ENCODE peak calls at places on chromosome 9, in six cellular contexts. J is BJ; N is omental fat pad; K is BE2C; W is CD4-positive, alpha-beta T cell; L is left lung. A is an unnamed sample.

GRCh38 chr9:93708289-93708986 is 132.1 kb downstream of the PHF2 start:
- DNase-seq in J (no peak), N (no peak), K (no peak), W (no peak), L (no peak), A (no peak)

GRCh38 chr9:94907246-94907936 is 180.9 kb downstream of the AOPEP start:
- DNase-seq in J (no peak), N (no peak), K (peak), W (no peak), L (no peak), A (no peak)

GRCh38 chr9:132663120-132663519 is 6.7 kb downstream of the DDX31 start:
- DNase-seq in J (no peak), N (no peak), K (no peak), W (no peak), L (no peak), A (no peak)

GRCh38 chr9:115462623-115463022 is 344.7 kb upstream of the TNC start:
- DNase-seq in J (no peak), N (no peak), K (no peak), W (no peak), L (no peak), A (no peak)

GRCh38 chr9:134545213-134546211 is 96.1 kb upstream of the COL5A1 start:
- DNase-seq in J (peak), N (no peak), K (no peak), W (no peak), L (peak), A (no peak)

GRCh38 chr9:112059145-112059979 is 115.7 kb downstream of the SUSD1 start:
- DNase-seq in J (peak), N (no peak), K (no peak), W (no peak), L (no peak), A (no peak)

GRCh38 chr9:20621553-20622329 is 558 bp downstream of the MLLT3 start:
- DNase-seq in J (no peak), N (peak), K (peak), W (peak), L (peak), A (peak)

GRCh38 chr9:133686642-133687575 is 50.7 kb downstream of the DBH start:
- DNase-seq in J (no peak), N (no peak), K (peak), W (no peak), L (peak), A (no peak)

GRCh38 chr9:136216541-136217240 is 11.8 kb upstream of the LHX3 start:
- DNase-seq in J (no peak), N (no peak), K (no peak), W (no peak), L (no peak), A (no peak)

GRCh38 chr9:4048441-4048840 is 251.4 kb downstream of the GLIS3 start:
- DNase-seq in J (peak), N (no peak), K (no peak), W (no peak), L (no peak), A (no peak)

GRCh38 chr9:93058357-93059096 is at the start of gene SUSD3:
- DNase-seq in J (no peak), N (peak), K (peak), W (peak), L (peak), A (peak)

GRCh38 chr9:3331801-3332200 is 194.0 kb downstream of the RFX3 start:
- DNase-seq in J (no peak), N (no peak), K (peak), W (no peak), L (no peak), A (no peak)

GRCh38 chr9:89149726-89150125 is 28.9 kb downstream of the SHC3 start:
- DNase-seq in J (peak), N (no peak), K (no peak), W (no peak), L (no peak), A (no peak)

GRCh38 chr9:74500584-74500924 is 3.4 kb downstream of the RORB start:
- DNase-seq in J (no peak), N (no peak), K (no peak), W (no peak), L (no peak), A (no peak)

GRCh38 chr9:27528278-27528885 is 1.2 kb downstream of the MOB3B start:
- DNase-seq in J (no peak), N (peak), K (no peak), W (peak), L (peak), A (peak)

GRCh38 chr9:107024193-107024592 is 161.2 kb downstream of the ZNF462 start:
- DNase-seq in J (no peak), N (no peak), K (no peak), W (no peak), L (no peak), A (no peak)

GRCh38 chr9:68505681-68506409 is 34.8 kb downstream of the TMEM252 start:
- DNase-seq in J (no peak), N (no peak), K (no peak), W (no peak), L (no peak), A (no peak)

GRCh38 chr9:84711936-84712335 is 42.4 kb downstream of the NTRK2 start:
- DNase-seq in J (peak), N (no peak), K (no peak), W (no peak), L (no peak), A (no peak)

GRCh38 chr9:34252016-34252415 is 73.2 kb downstream of the UBAP1 start:
- DNase-seq in J (no peak), N (no peak), K (no peak), W (no peak), L (no peak), A (no peak)

GRCh38 chr9:124068248-124068647 is 56.7 kb downstream of the LHX2 start:
- DNase-seq in J (no peak), N (no peak), K (no peak), W (no peak), L (no peak), A (no peak)

GRCh38 chr9:125418404-125418803 is 156.8 kb downstream of the GAPVD1 start:
- DNase-seq in J (no peak), N (no peak), K (no peak), W (no peak), L (no peak), A (no peak)

GRCh38 chr9:105216440-105217178 is 27.8 kb upstream of the SLC44A1 start:
- DNase-seq in J (no peak), N (no peak), K (no peak), W (no peak), L (no peak), A (no peak)

GRCh38 chr9:4762889-4763521 is 22.0 kb upstream of the AK3 start:
- DNase-seq in J (no peak), N (no peak), K (no peak), W (no peak), L (peak), A (no peak)

GRCh38 chr9:134597041-134597913 is 44.3 kb upstream of the COL5A1 start:
- DNase-seq in J (no peak), N (no peak), K (no peak), W (no peak), L (peak), A (no peak)

GRCh38 chr9:23326597-23326996 is 499.4 kb downstream of the ELAVL2 start:
- DNase-seq in J (no peak), N (no peak), K (no peak), W (no peak), L (no peak), A (no peak)

GRCh38 chr9:112556497-112557085 is 70.0 kb downstream of the KIAA1958 start:
- DNase-seq in J (peak), N (no peak), K (no peak), W (no peak), L (no peak), A (no peak)

GRCh38 chr9:135888126-135888765 is 19.1 kb downstream of the CAMSAP1 start:
- DNase-seq in J (no peak), N (no peak), K (no peak), W (no peak), L (no peak), A (no peak)

GRCh38 chr9:89498845-89499480 is 1.1 kb upstream of the SEMA4D start:
- DNase-seq in J (no peak), N (no peak), K (no peak), W (peak), L (no peak), A (peak)

GRCh38 chr9:108234811-108235210 is 621.0 kb downstream of the ACTL7B start:
- DNase-seq in J (no peak), N (no peak), K (no peak), W (no peak), L (no peak), A (no peak)

GRCh38 chr9:16267336-16268036 is 603.0 kb downstream of the BNC2 start:
- DNase-seq in J (no peak), N (no peak), K (peak), W (no peak), L (no peak), A (no peak)

GRCh38 chr9:97041898-97042297 is 3.0 kb upstream of the CTSV start:
- DNase-seq in J (no peak), N (no peak), K (no peak), W (no peak), L (no peak), A (no peak)

GRCh38 chr9:107976767-107977166 is 487.2 kb upstream of the KLF4 start:
- DNase-seq in J (no peak), N (no peak), K (no peak), W (no peak), L (no peak), A (no peak)

GRCh38 chr9:133371261-133371711 is 4.6 kb downstream of the SURF4 start:
- DNase-seq in J (no peak), N (no peak), K (no peak), W (peak), L (no peak), A (no peak)

GRCh38 chr9:6007770-6008168 is 7.7 kb downstream of the RANBP6 start:
- DNase-seq in J (no peak), N (peak), K (peak), W (peak), L (no peak), A (peak)

GRCh38 chr9:106689089-106689488 is 173.9 kb upstream of the ZNF462 start:
- DNase-seq in J (no peak), N (no peak), K (no peak), W (no peak), L (no peak), A (no peak)

GRCh38 chr9:98071737-98072136 is 15.2 kb downstream of the NANS start:
- DNase-seq in J (no peak), N (no peak), K (no peak), W (no peak), L (no peak), A (no peak)

GRCh38 chr9:75390951-75391350 is 302.6 kb downstream of the OSTF1 start:
- DNase-seq in J (no peak), N (no peak), K (no peak), W (no peak), L (no peak), A (no peak)

GRCh38 chr9:87687207-87687606 is 38.7 kb upstream of the CTSL start:
- DNase-seq in J (no peak), N (no peak), K (no peak), W (no peak), L (no peak), A (no peak)

GRCh38 chr9:87684627-87685204 is 41.2 kb upstream of the CTSL start:
- DNase-seq in J (no peak), N (peak), K (peak), W (no peak), L (no peak), A (no peak)

GRCh38 chr9:87686520-87687090 is 39.3 kb upstream of the CTSL start:
- DNase-seq in J (no peak), N (no peak), K (no peak), W (no peak), L (peak), A (no peak)

GRCh38 chr9:87685431-87685830 is 40.5 kb upstream of the CTSL start:
- DNase-seq in J (no peak), N (no peak), K (no peak), W (no peak), L (no peak), A (no peak)

GRCh38 chr9:87685871-87686519 is 39.9 kb upstream of the CTSL start:
- DNase-seq in J (no peak), N (no peak), K (no peak), W (no peak), L (peak), A (no peak)
- TF ChIP-seq CTCF in J (no peak), N (no peak), K (no peak), W (no peak), L (no peak), A (no peak)

GRCh38 chr9:127176631-127177030 is 54.2 kb upstream of the ANGPTL2 start:
- DNase-seq in J (no peak), N (no peak), K (no peak), W (no peak), L (no peak), A (peak)
- TF ChIP-seq CTCF in J (no peak), N (no peak), K (no peak), W (no peak), L (no peak), A (no peak)

GRCh38 chr9:130480673-130481072 is 35.9 kb downstream of the ASS1 start:
- DNase-seq in J (no peak), N (no peak), K (no peak), W (no peak), L (peak), A (no peak)
- TF ChIP-seq CTCF in J (peak), N (no peak), K (peak), W (no peak), L (no peak), A (no peak)

GRCh38 chr9:121328476-121328875 is 41.6 kb downstream of the STOM start:
- DNase-seq in J (no peak), N (no peak), K (no peak), W (no peak), L (no peak), A (no peak)

GRCh38 chr9:121331549-121331948 is 38.5 kb downstream of the STOM start:
- DNase-seq in J (no peak), N (no peak), K (no peak), W (no peak), L (no peak), A (no peak)

GRCh38 chr9:121328876-121329681 is 41.0 kb downstream of the STOM start:
- DNase-seq in J (no peak), N (no peak), K (no peak), W (no peak), L (no peak), A (no peak)

GRCh38 chr9:121333950-121334773 is 35.9 kb downstream of the STOM start:
- DNase-seq in J (no peak), N (no peak), K (no peak), W (no peak), L (no peak), A (no peak)

GRCh38 chr9:121331992-121332685 is 37.9 kb downstream of the STOM start:
- DNase-seq in J (peak), N (no peak), K (no peak), W (no peak), L (no peak), A (no peak)
- TF ChIP-seq CTCF in J (peak), N (no peak), K (no peak), W (no peak), L (peak), A (no peak)

DNA sequence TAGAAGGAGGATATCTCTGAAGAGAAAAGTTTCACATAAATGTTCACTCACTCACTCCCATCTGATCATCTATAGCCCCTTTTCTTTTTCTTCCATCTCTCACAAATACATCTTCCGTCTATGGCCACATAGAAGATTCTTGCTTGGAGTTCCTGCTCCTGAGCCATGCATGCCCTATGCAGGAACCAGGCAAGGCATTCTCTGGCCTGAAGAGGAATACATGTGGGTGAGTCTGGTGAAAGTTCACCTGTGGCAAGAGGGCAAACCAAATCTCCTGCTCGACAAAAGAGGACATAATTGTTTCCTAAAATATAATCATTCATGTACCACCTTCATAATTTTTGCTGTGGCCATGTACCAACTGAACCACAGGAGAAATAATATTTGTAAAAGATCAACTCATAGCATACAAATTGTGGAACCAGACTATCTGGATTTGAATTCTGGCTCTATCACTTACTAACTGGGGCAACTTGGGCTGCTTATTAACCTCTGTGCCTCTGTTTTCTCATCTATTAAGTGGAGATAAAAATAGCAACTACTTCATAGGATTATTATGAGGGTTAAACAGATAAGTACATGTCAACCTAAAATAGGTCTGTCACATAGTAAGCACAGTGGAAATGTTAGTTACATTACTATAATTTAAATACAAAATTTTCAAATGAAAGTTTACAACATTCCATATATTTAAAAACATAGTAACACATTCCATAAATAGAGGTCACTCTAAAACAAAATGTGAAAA is 121.2 kb upstream of the NFIB start:
- DNase-seq in J (no peak), N (no peak), K (no peak), W (no peak), L (no peak), A (no peak)
- TF ChIP-seq CTCF in J (no peak), N (no peak), K (no peak), W (no peak), L (no peak), A (no peak)

GRCh38 chr9:36902063-36902735 is 131.9 kb downstream of the PAX5 start:
- DNase-seq in J (no peak), N (no peak), K (no peak), W (no peak), L (peak), A (no peak)

GRCh38 chr9:36905101-36906066 is 128.7 kb downstream of the PAX5 start:
- DNase-seq in J (no peak), N (no peak), K (no peak), W (no peak), L (peak), A (no peak)

GRCh38 chr9:36902861-36903524 is 131.1 kb downstream of the PAX5 start:
- DNase-seq in J (no peak), N (no peak), K (no peak), W (no peak), L (peak), A (no peak)

GRCh38 chr9:36903541-36904435 is 130.3 kb downstream of the PAX5 start:
- DNase-seq in J (no peak), N (no peak), K (peak), W (no peak), L (peak), A (no peak)

GRCh38 chr9:36906492-36906891 is 127.6 kb downstream of the PAX5 start:
- DNase-seq in J (no peak), N (no peak), K (no peak), W (no peak), L (peak), A (no peak)
- TF ChIP-seq CTCF in J (no peak), N (no peak), K (no peak), W (no peak), L (no peak), A (no peak)

A was measured in activated B cell treated with CpG ODN at 0.5 μM for 24 hours.